ENCODE peak calls at places on chromosomes 6 and 20, in five cellular contexts. C is left ventricle myocardium superior, G is cardiac muscle cell, L is HTR-8/SVneo, P is midbrain. K is an unnamed sample.

GRCh38 chr6:169171951-169172350 is 81.7 kb downstream of the THBS2 start:
- DNase-seq in G (no peak), C (no peak), P (no peak), L (no peak), K (no peak)

GRCh38 chr6:33587529-33588215 is 7.6 kb upstream of the BAK1 start:
- DNase-seq in L (no peak), C (no peak), G (no peak), P (no peak), K (no peak)

GRCh38 chr20:53181866-53182376 is 209.8 kb downstream of the TSHZ2 start:
- DNase-seq in L (no peak), C (no peak), G (no peak), P (no peak), K (no peak)

GRCh38 chr6:1015819-1016218 is 296.1 kb upstream of the FOXQ1 start:
- DNase-seq in C (no peak), L (no peak), G (peak), P (no peak), K (no peak)

GRCh38 chr20:22604815-22605214 is 20.4 kb upstream of the FOXA2 start:
- DNase-seq in C (no peak), L (no peak), G (no peak), P (no peak), K (no peak)

GRCh38 chr6:5285526-5285925 is 24.2 kb downstream of the FARS2 start:
- DNase-seq in G (no peak), C (no peak), L (no peak), P (no peak), K (no peak)

GRCh38 chr6:113995632-113996031 is 24.7 kb upstream of the HDAC2 start:
- DNase-seq in P (peak), G (peak), C (peak), L (peak), K (peak)

GRCh38 chr6:137423444-137424168 is 70.6 kb downstream of the OLIG3 start:
- DNase-seq in C (no peak), L (no peak), G (no peak), P (no peak), K (no peak)

GRCh38 chr6:113632220-113632864 is 224.8 kb upstream of the MARCKS start:
- DNase-seq in C (no peak), P (no peak), L (peak), G (no peak), K (no peak)

GRCh38 chr6:127518710-127519468 is at the start of gene MTCL3:
- DNase-seq in G (no peak), P (peak), L (no peak), C (peak), K (peak)

K was measured in pons.